ENCODE peak calls at places on chromosomes 4 and X, in four cellular contexts. G is IMR-90, J is K562, Y is keratinocyte. S is an unnamed sample. For H3K9me3 and H3K9me1, the result is how much of the 10 kb centered on the place peaks cover.

GRCh38 chr4:42865572-42866189 is 26.8 kb upstream of the GRXCR1 start:
- DNase-seq in G (peak), J (peak), Y (no peak), S (peak)

GRCh38 chr4:124178449-124179021 is 534.0 kb downstream of the ANKRD50 start:
- DNase-seq in G (peak), J (no peak), Y (no peak), S (peak)

GRCh38 chrX:136851526-136851925 is 29.0 kb downstream of the RBMX start:
- DNase-seq in G (no peak), J (no peak), Y (no peak), S (no peak)

GRCh38 chr4:55008166-55009056 is 117.0 kb downstream of the KDR start:
- DNase-seq in G (no peak), J (peak), Y (no peak), S (peak)

GRCh38 chr4:99102634-99103033 is 14.0 kb upstream of the ADH5 start:
- DNase-seq in G (no peak), J (no peak), Y (no peak), S (no peak)

GRCh38 chr4:84938316-84938715 is 28.2 kb downstream of the WDFY3 start:
- DNase-seq in G (peak), J (no peak), Y (no peak), S (peak)

GRCh38 chrX:134460005-134460860 is at the start of gene HPRT1:
- DNase-seq in G (peak), J (peak), Y (no peak), S (peak)

GRCh38 chr4:112521123-112522116 is 5.4 kb upstream of the NEUROG2 start:
- DNase-seq in G (no peak), J (no peak), Y (no peak), S (no peak)

GRCh38 chr4:86441175-86441960 is 81.5 kb upstream of the MAPK10 start:
- DNase-seq in G (peak), J (no peak), Y (peak), S (no peak)

GRCh38 chr4:120667102-120667501 is 255.4 kb downstream of the PRDM5 start:
- DNase-seq in G (no peak), J (no peak), Y (no peak), S (no peak)

GRCh38 chrX:78029663-78030062 is 60.2 kb upstream of the PGAM4 start:
- DNase-seq in G (peak), J (no peak), Y (no peak), S (peak)

GRCh38 chr4:61995717-61996337 is 795.7 kb downstream of the ADGRL3 start:
- DNase-seq in G (no peak), J (no peak), Y (no peak), S (no peak)

GRCh38 chr4:186845137-186845842 is 121.6 kb upstream of the FAT1 start:
- DNase-seq in G (peak), J (peak), Y (peak), S (peak)

GRCh38 chr4:92599044-92599443 is 295.3 kb downstream of the GRID2 start:
- DNase-seq in G (no peak), J (no peak), Y (no peak), S (no peak)

GRCh38 chr4:141134586-141134985 is 1.3 kb upstream of the RNF150 start:
- DNase-seq in G (no peak), J (no peak), Y (no peak), S (no peak)

GRCh38 chr4:65737672-65738071 is 67.4 kb upstream of the EPHA5 start:
- DNase-seq in G (no peak), J (no peak), Y (no peak), S (no peak)

GRCh38 chr4:169376421-169376820 is 105.7 kb upstream of the SH3RF1 start:
- DNase-seq in G (no peak), J (no peak), Y (no peak), S (no peak)
- H3K9me3 ChIP-seq in G (under half), J (under half), Y (under half), S (under half)

GRCh38 chr4:102151696-102152095 is 193.6 kb downstream of the SLC39A8 start:
- DNase-seq in G (no peak), J (no peak), Y (no peak), S (no peak)
- H2AFZ ChIP-seq in G (no peak), J (no peak), Y (no peak), S (no peak)

DNA sequence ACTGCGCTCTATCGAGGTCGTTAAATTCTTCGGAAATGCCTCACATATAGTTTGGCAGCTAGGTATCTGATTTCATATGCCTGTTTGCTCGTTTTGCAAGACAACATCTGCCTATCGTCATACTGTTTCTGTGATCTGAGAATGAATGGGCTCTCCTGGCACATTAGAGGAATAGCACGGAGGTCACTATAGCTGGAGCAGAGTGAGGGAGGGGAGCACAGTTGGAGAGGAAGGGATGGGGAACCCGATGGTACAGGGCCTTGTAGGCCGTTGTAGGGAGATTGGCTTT is 552 bp downstream of the IKBKG start:
- DNase-seq in G (peak), J (no peak), Y (no peak), S (no peak)
- H3K9me1 ChIP-seq in G (under half), J (under half), Y (under half), S (under half)

GRCh38 chrX:65630771-65631170 is 36.7 kb upstream of the MSN start:
- DNase-seq in G (no peak), J (no peak), Y (no peak), S (no peak)
- H3K9me3 ChIP-seq in G (under half), J (under half), Y (under half), S (under half)

GRCh38 chrX:155070663-155070974 is 317 bp downstream of the CMC4 start:
- DNase-seq in G (no peak), J (no peak), Y (no peak), S (peak)
- H2AFZ ChIP-seq in G (peak), J (peak), Y (peak), S (peak)

GRCh38 chr4:152563209-152563608 is 27.3 kb upstream of the FBXW7 start:
- DNase-seq in G (no peak), J (no peak), Y (no peak), S (no peak)
- H3K9me1 ChIP-seq in G (under half), J (under half), Y (under half), S (under half)

DNA sequence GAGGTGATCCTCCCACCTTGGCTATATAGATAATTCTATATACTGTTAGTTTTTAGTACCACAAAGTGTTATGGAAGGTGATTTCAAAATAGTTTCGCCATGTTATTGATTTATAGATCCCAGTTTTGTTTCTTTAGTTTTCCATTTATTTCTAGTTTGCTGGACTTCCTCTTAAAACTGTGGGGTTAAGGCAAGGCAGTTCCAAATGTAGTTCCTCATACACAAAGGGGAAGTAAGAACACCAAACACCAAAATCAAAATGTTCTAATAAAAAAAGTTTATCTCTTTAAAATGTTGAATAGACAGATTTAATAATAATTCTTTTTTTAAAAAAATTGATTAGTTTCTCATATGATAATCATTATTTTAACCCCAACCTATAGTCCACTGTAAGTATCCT is 6.8 kb upstream of the CISD2 start:
- DNase-seq in G (no peak), J (no peak), Y (no peak), S (no peak)
- H3K9me3 ChIP-seq in G (under half), J (under half), Y (under half), S (under half)

DNA sequence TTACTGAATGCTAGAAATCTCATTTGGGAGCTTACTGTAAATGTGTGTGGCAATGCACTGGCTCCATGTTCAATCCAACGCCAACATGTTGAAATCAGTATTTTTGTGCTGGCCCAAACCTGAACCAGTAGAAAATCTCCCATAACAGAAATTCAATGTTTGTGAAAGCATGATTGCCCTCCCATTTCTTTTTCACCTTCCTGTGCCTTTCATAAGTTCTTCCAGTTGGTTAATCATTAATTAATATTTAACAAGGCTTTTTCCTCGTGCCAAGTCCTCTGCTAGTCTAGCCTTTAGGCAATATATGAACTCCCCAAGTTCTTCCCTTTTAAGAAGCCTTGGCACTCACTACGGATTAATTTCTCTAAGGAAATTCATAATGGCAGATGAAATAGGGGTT is 1.3 kb upstream of the PLS3 start:
- DNase-seq in G (no peak), J (no peak), Y (no peak), S (no peak)
- H2AFZ ChIP-seq in G (no peak), J (no peak), Y (no peak), S (peak)

DNA sequence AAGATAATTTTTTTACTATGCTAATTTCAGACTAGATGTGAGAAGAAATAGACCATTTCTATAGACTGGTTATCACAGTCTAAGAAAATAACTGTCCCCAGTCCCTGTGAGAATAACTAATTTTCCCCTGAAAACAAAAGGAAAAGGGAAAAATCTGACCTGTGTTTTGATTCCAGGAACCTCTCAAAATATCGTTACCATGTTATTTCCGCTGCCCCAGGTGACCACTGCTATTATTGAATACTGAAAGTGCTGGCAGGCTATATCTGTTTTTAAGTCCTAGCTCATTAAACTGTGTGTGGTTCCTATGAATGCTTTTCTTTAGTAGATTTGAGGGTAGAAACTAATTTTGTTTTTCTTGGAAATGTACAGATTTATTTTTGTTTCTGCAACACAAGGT is 83.6 kb downstream of the GAB1 start:
- DNase-seq in G (no peak), J (no peak), Y (no peak), S (peak)
- H3K9me1 ChIP-seq in G (under half), J (under half), Y (under half), S (under half)

GRCh38 chrX:27751976-27752375 is 55.8 kb upstream of the MAGEB10 start:
- DNase-seq in G (no peak), J (no peak), Y (no peak), S (peak)
- H3K9me3 ChIP-seq in G (under half), J (under half), Y (under half), S (under half)

S was measured in endothelial cell of umbilical vein.